ENCODE peak calls at places on chromosomes 4 and X, in eight cellular contexts. E is upper lobe of left lung; U is right atrium auricular region; D is CD4-positive, alpha-beta T cell; Q is upper lobe of right lung; F is GM23248; A is A549; Y is astrocyte. M is an unnamed sample.

GRCh38 chrX:40780123-40780522 is 44.8 kb upstream of the MED14 start:
- DNase-seq in E (no peak), U (no peak), D (no peak), Q (no peak), F (no peak), A (no peak), Y (no peak), M (no peak)

GRCh38 chrX:140918398-140919043 is 83.9 kb upstream of the SPANXB1 start:
- DNase-seq in E (no peak), U (no peak), D (peak; percentile 33), Q (no peak), F (peak; percentile 73), A (peak; percentile 10), Y (peak; percentile 32), M (peak; percentile 0)

GRCh38 chr4:31408136-31408535 is 688.0 kb downstream of the PCDH7 start:
- DNase-seq in E (no peak), U (no peak), D (no peak), Q (no peak), F (no peak), A (no peak), Y (no peak), M (no peak)

GRCh38 chrX:30488092-30488491 is 89.5 kb downstream of the TASL start:
- DNase-seq in E (no peak), U (no peak), D (no peak), Q (no peak), F (peak; percentile 41), A (peak; percentile 5), Y (no peak), M (no peak)

GRCh38 chr4:41655177-41655576 is 93.3 kb downstream of the PHOX2B start:
- DNase-seq in E (no peak), U (no peak), D (no peak), Q (no peak), F (peak; percentile 39), A (no peak), Y (peak; percentile 64), M (no peak)

GRCh38 chrX:56800801-56801200 is 71.8 kb downstream of the NBDY start:
- DNase-seq in E (no peak), U (no peak), D (peak; percentile 60), Q (no peak), F (no peak), A (no peak), Y (no peak), M (no peak)

GRCh38 chr4:110487873-110488272 is 11.9 kb downstream of the ENPEP start:
- DNase-seq in E (no peak), U (no peak), D (no peak), Q (no peak), F (peak; percentile 33), A (no peak), Y (no peak), M (no peak)

GRCh38 chr4:128847074-128847724 is 37.7 kb downstream of the JADE1 start:
- DNase-seq in E (no peak), U (no peak), D (no peak), Q (no peak), F (peak; percentile 24), A (no peak), Y (no peak), M (no peak)

GRCh38 chr4:879730-880079 is 52.4 kb downstream of the GAK start:
- DNase-seq in E (no peak), U (no peak), D (no peak), Q (no peak), F (no peak), A (no peak), Y (no peak), M (no peak)

GRCh38 chr4:152356428-152357034 is 179.4 kb downstream of the FBXW7 start:
- DNase-seq in E (no peak), U (no peak), D (no peak), Q (no peak), F (peak; percentile 46), A (no peak), Y (peak; percentile 15), M (no peak)

GRCh38 chrX:78333521-78333920 is 6.1 kb upstream of the CYSLTR1 start:
- DNase-seq in E (no peak), U (no peak), D (peak; percentile 8), Q (no peak), F (no peak), A (no peak), Y (no peak), M (no peak)

GRCh38 chr4:65954416-65954815 is 284.1 kb upstream of the EPHA5 start:
- DNase-seq in E (no peak), U (no peak), D (no peak), Q (no peak), F (no peak), A (no peak), Y (no peak), M (no peak)

GRCh38 chrX:69307029-69307428 is 141.8 kb upstream of the PJA1 start:
- DNase-seq in E (no peak), U (no peak), D (no peak), Q (no peak), F (no peak), A (no peak), Y (no peak), M (no peak)

GRCh38 chr4:185020293-185020808 is 2.1 kb downstream of the HELT start:
- DNase-seq in E (peak; percentile 83), U (no peak), D (no peak), Q (no peak), F (peak; percentile 48), A (no peak), Y (peak; percentile 6), M (no peak)

GRCh38 chrX:153970398-153971123 is 1.1 kb downstream of the HCFC1 start:
- DNase-seq in E (peak; percentile 82), U (no peak), D (peak; percentile 35), Q (no peak), F (peak; percentile 69), A (no peak), Y (peak; percentile 77), M (no peak)

GRCh38 chrX:39840141-39841126 is 257.3 kb downstream of the BCOR start:
- DNase-seq in E (peak; percentile 30), U (no peak), D (no peak), Q (no peak), F (no peak), A (no peak), Y (no peak), M (no peak)

GRCh38 chrX:73765776-73766465 is 202.9 kb downstream of the CHIC1 start:
- DNase-seq in E (no peak), U (no peak), D (no peak), Q (no peak), F (no peak), A (no peak), Y (no peak), M (no peak)

GRCh38 chr4:168859100-168859499 is 151.0 kb downstream of the CBR4 start:
- DNase-seq in E (no peak), U (no peak), D (no peak), Q (no peak), F (no peak), A (no peak), Y (no peak), M (no peak)
- H3K27ac ChIP-seq in E (peak overlapping the region; percentile 53), U (peak overlapping the region; percentile 48), D (no peak overlapping the region), Q (peak overlapping the region; percentile 9), F (no peak overlapping the region), A (no peak overlapping the region), Y (peak overlapping the region; percentile 95), M (no peak overlapping the region)

GRCh38 chr4:118139241-118139640 is 105.0 kb downstream of the NDST3 start:
- DNase-seq in E (no peak), U (no peak), D (no peak), Q (no peak), F (no peak), A (no peak), Y (no peak), M (no peak)
- H3K27ac ChIP-seq in E (no peak overlapping the region), U (no peak overlapping the region), D (no peak overlapping the region), Q (no peak overlapping the region), F (no peak overlapping the region), A (no peak overlapping the region), Y (no peak overlapping the region), M (no peak overlapping the region)

GRCh38 chrX:70969635-70970481 is 39.0 kb upstream of the SLC7A3 start:
- DNase-seq in E (no peak), U (no peak), D (no peak), Q (no peak), F (no peak), A (no peak), Y (no peak), M (no peak)
- H3K27ac ChIP-seq in E (no peak overlapping the region), U (no peak overlapping the region), D (no peak overlapping the region), Q (no peak overlapping the region), F (no peak overlapping the region), A (no peak overlapping the region), Y (no peak overlapping the region), M (no peak overlapping the region)

GRCh38 chr4:83013931-83014330 is 3.3 kb upstream of the LIN54 start:
- DNase-seq in E (no peak), U (no peak), D (no peak), Q (no peak), F (no peak), A (no peak), Y (no peak), M (no peak)
- H3K27ac ChIP-seq in E (peak overlapping the region; percentile 80), U (peak overlapping the region; percentile 93), D (no peak overlapping the region), Q (no peak overlapping the region), F (peak overlapping the region; percentile 83), A (peak overlapping the region; percentile 84), Y (no peak overlapping the region), M (no peak overlapping the region)